ENCODE peak calls at places on chromosomes 5 and 9, in six cellular contexts. A is psoas muscle, W is aorta, O is right cardiac atrium, H is bronchial epithelial cell, D is GM06990. P is an unnamed sample. For H3K27me3, the result is how much of the 10 kb centered on the place peaks cover.

GRCh38 chr5:149962040-149962439 is 1.5 kb downstream of the SLC26A2 start:
- DNase-seq in O (no peak), D (peak), H (peak), A (no peak), W (no peak), P (peak)

GRCh38 chr5:127418378-127418777 is 99.1 kb upstream of the PRRC1 start:
- DNase-seq in O (no peak), A (no peak), W (no peak), D (no peak), H (no peak), P (no peak)

GRCh38 chr9:125763373-125763772 is 16.2 kb downstream of the PBX3 start:
- DNase-seq in H (peak), O (no peak), W (no peak), D (no peak), A (no peak), P (peak)

GRCh38 chr5:52760695-52761366 is 26.9 kb upstream of the ITGA1 start:
- DNase-seq in O (no peak), A (no peak), W (no peak), D (no peak), H (no peak), P (no peak)

GRCh38 chr9:132520612-132521011 is 61.8 kb upstream of the BARHL1 start:
- DNase-seq in H (no peak), D (no peak), W (no peak), O (no peak), A (no peak), P (no peak)

GRCh38 chr9:130860458-130861316 is 25.6 kb downstream of the ABL1 start:
- DNase-seq in D (no peak), A (peak), W (peak), H (peak), O (peak), P (no peak)

GRCh38 chr5:121273818-121274433 is 577.8 kb upstream of the FTMT start:
- DNase-seq in D (no peak), O (no peak), W (no peak), H (peak), A (no peak), P (peak)

GRCh38 chr5:150580917-150581316 is 59.5 kb upstream of the SYNPO start:
- DNase-seq in H (no peak), D (no peak), W (no peak), A (no peak), O (peak), P (no peak)

GRCh38 chr5:57586649-57587048 is 104.0 kb upstream of the ACTBL2 start:
- DNase-seq in W (no peak), H (no peak), D (no peak), O (no peak), A (no peak), P (no peak)

GRCh38 chr5:149365418-149365817 is 7.6 kb downstream of the PCYOX1L start:
- DNase-seq in W (no peak), H (peak), O (no peak), A (no peak), D (no peak), P (no peak)

GRCh38 chr5:3852154-3852930 is 256.7 kb downstream of the IRX1 start:
- DNase-seq in H (peak), A (no peak), O (no peak), W (no peak), D (no peak), P (no peak)

GRCh38 chr9:91162311-91162710 is 199.4 kb downstream of the AUH start:
- DNase-seq in A (no peak), H (peak), D (no peak), W (no peak), O (no peak), P (no peak)

GRCh38 chr9:114446036-114446435 is 58.3 kb upstream of the AKNA start:
- DNase-seq in A (no peak), H (peak), O (no peak), D (no peak), W (no peak), P (no peak)

GRCh38 chr5:175573493-175574269 is 84.2 kb upstream of the HRH2 start:
- DNase-seq in H (no peak), W (no peak), A (no peak), D (no peak), O (no peak), P (no peak)

GRCh38 chr9:127985011-127985410 is 4.2 kb upstream of the EEIG1 start:
- DNase-seq in O (no peak), W (no peak), H (no peak), D (no peak), A (no peak), P (no peak)

GRCh38 chr9:108934323-108934885 is at the start of gene ABITRAM:
- DNase-seq in D (peak), O (peak), W (peak), A (peak), H (peak), P (peak)

GRCh38 chr5:83540105-83540504 is 68.6 kb downstream of the VCAN start:
- DNase-seq in H (no peak), A (no peak), W (no peak), O (no peak), D (no peak), P (no peak)

GRCh38 chr5:81750308-81751008 is 439 bp downstream of the SSBP2 start:
- DNase-seq in H (no peak), O (peak), W (peak), D (peak), A (no peak), P (peak)

GRCh38 chr9:97501177-97501971 is at the start of gene TMOD1:
- DNase-seq in O (peak), A (peak), H (no peak), W (peak), D (peak), P (peak)

GRCh38 chr5:118405650-118406061 is 582.7 kb downstream of the DTWD2 start:
- DNase-seq in W (no peak), O (peak), D (no peak), A (no peak), H (no peak), P (peak)

GRCh38 chr9:100601216-100601615 is 23.3 kb downstream of the CAVIN4 start:
- DNase-seq in A (no peak), O (no peak), H (peak), D (peak), W (no peak), P (peak)

GRCh38 chr5:104635216-104635615 is 1072.6 kb upstream of the NUDT12 start:
- DNase-seq in H (peak), D (no peak), W (no peak), O (no peak), A (no peak), P (no peak)

GRCh38 chr9:134156564-134157377 is 7.6 kb downstream of the RNU6ATAC start:
- DNase-seq in O (peak), W (peak), H (no peak), D (no peak), A (no peak), P (no peak)

GRCh38 chr5:78458843-78459242 is 98.4 kb downstream of the SCAMP1 start:
- DNase-seq in A (no peak), W (no peak), D (peak), H (no peak), O (no peak), P (no peak)

GRCh38 chr5:7146886-7147285 is 249.1 kb upstream of the ADCY2 start:
- DNase-seq in H (peak), D (no peak), O (no peak), A (no peak), W (no peak), P (no peak)

GRCh38 chr5:172078726-172079345 is 72.4 kb upstream of the FBXW11 start:
- DNase-seq in D (no peak), H (no peak), A (no peak), W (no peak), O (peak), P (no peak)

GRCh38 chr5:64502181-64502580 is 3.6 kb upstream of the RGS7BP start:
- DNase-seq in W (no peak), A (no peak), H (no peak), O (no peak), D (no peak), P (no peak)

GRCh38 chr5:98110270-98110669 is 663.2 kb upstream of the RGMB start:
- DNase-seq in A (no peak), O (no peak), H (peak), W (no peak), D (no peak), P (no peak)

GRCh38 chr5:35780236-35780635 is 76.5 kb upstream of the IL7R start:
- DNase-seq in D (no peak), A (no peak), O (no peak), H (no peak), W (no peak), P (no peak)

GRCh38 chr9:4515958-4516375 is 25.7 kb downstream of the SLC1A1 start:
- DNase-seq in H (no peak), W (no peak), O (no peak), D (no peak), A (no peak), P (no peak)

DNA sequence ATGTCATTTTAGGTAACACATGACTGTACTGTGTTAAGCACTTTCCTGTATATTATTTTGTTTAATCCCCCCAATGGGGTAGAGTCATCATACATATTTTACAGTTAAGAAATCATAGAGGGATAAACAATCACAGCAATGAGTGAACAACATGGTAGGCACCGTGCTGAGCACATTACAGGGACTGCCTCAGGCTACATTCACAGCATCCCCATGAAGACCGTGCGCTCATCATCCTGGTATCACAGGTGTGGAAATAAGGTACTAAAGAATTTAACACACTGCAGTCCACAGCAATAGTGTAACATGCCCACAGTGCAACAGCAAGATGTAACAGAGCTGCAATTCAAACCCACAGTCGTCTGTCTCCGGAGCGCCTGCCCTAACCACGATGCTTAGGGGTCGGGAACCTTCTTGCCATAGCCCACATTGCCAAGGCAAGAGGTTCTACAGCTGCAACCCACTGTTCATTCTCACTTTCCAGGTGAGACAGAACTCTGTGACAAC is 5.6 kb downstream of the SLIT3 start:
- DNase-seq in O (no peak), H (no peak), A (no peak), D (no peak), W (no peak), P (no peak)
- H3K27me3 ChIP-seq in O (under half), H (under half), A (under half), D (under half), W (under half), P (under half)

DNA sequence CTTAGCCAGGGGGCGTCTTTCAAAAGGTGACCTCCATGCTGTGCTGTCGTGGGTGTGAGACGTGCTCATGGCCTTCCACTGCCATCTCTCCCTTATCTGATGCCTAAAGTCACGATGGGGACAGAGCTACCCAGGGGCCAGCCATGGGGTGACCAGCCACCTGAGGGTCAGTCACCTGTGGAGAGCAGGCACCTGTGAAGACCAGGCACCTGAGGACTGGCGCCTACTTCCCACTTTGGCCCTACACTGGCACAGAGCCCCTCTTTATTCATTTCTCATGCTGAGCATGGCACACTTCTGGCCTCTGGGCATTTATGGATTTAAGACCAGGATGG is 6.4 kb upstream of the EXOC3 start:
- DNase-seq in H (no peak), W (peak), D (no peak), A (peak), O (no peak), P (no peak)
- H3K27me3 ChIP-seq in H (under half), W (under half), D (under half), A (under half), O (under half), P (under half)

GRCh38 chr9:32378993-32379729 is 5.3 kb upstream of the ACO1 start:
- DNase-seq in A (no peak), O (no peak), D (peak), W (no peak), H (peak), P (peak)
- H3K27me3 ChIP-seq in A (under half), O (under half), D (under half), W (under half), H (under half), P (under half)

DNA sequence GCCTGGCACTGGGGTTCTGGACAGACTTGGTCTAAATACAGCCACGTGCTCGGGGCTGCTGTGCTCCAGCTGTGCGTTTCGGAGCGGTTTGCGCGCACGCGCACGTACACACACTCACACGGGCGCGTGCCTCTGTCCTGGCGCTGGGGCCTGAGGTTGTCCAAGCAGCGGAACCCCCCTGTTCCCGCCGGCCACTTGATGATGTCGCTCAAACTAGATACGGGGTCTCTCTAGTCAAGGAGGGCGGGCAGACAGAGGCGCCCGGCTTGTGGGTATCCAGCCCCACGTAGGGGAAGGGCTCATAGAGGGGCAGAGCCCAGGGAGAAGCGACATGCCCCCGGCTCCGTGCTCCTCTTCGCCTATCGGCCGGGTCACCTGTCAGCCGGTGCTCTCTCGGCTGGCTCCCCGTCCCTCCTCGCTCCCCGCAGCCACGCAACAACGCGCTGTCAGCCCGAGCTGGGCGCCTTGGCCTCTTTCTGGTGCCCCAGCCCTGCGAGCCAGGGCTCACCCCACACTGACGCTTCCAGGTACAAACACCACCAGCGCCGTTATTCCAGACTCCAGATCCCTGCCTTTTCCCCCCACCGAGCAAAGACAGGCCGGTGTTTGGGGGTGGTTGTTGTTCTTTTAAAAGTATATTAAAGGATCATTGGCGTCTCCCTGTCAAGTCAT is 8.8 kb downstream of the NR2F1-AS1 start:
- DNase-seq in D (peak), W (no peak), O (peak), A (no peak), H (no peak), P (no peak)
- H3K27me3 ChIP-seq in D (under half), W (under half), O (under half), A (half or more), H (under half), P (under half)